ENCODE peak calls at places on chromosome 4, in six cellular contexts. T is lower lobe of right lung, B is ascending aorta, Q is stomach, R is lung, W is IMR-90. N is an unnamed sample.

GRCh38 chr4:1337376-1337831 is 9.6 kb upstream of the UVSSA start:
- DNase-seq in T (no peak), B (no peak), Q (peak), R (no peak), W (peak), N (no peak)

GRCh38 chr4:154595807-154596206 is 5.3 kb upstream of the FGA start:
- DNase-seq in T (no peak), B (no peak), Q (no peak), R (no peak), W (no peak), N (no peak)

GRCh38 chr4:72629540-72629939 is 60.5 kb upstream of the ADAMTS3 start:
- DNase-seq in T (no peak), B (no peak), Q (no peak), R (no peak), W (no peak), N (peak)

GRCh38 chr4:147891476-147892115 is 159.7 kb downstream of the ARHGAP10 start:
- DNase-seq in T (no peak), B (no peak), Q (no peak), R (no peak), W (no peak), N (no peak)

GRCh38 chr4:123785515-123785914 is 388.9 kb downstream of the SPRY1 start:
- DNase-seq in T (no peak), B (peak), Q (peak), R (peak), W (peak), N (peak)

GRCh38 chr4:6682862-6683590 is 10.7 kb upstream of the S100P start:
- DNase-seq in T (no peak), B (no peak), Q (no peak), R (no peak), W (no peak), N (no peak)

GRCh38 chr4:2546286-2546823 is 9.9 kb downstream of the FAM193A start:
- DNase-seq in T (no peak), B (no peak), Q (no peak), R (no peak), W (no peak), N (no peak)

GRCh38 chr4:45323453-45324058 is 597.2 kb upstream of the GNPDA2 start:
- DNase-seq in T (no peak), B (no peak), Q (no peak), R (no peak), W (no peak), N (no peak)

GRCh38 chr4:84058201-84058600 is 440.9 kb downstream of the NKX6-1 start:
- DNase-seq in T (no peak), B (no peak), Q (no peak), R (no peak), W (no peak), N (no peak)

GRCh38 chr4:128225148-128225547 is 62.5 kb downstream of the PGRMC2 start:
- DNase-seq in T (no peak), B (no peak), Q (no peak), R (no peak), W (peak), N (no peak)

GRCh38 chr4:113707013-113707412 is 54.5 kb downstream of the CAMK2D start:
- DNase-seq in T (no peak), B (no peak), Q (no peak), R (no peak), W (peak), N (no peak)

GRCh38 chr4:2260336-2261109 is 1.4 kb downstream of the MXD4 start:
- DNase-seq in T (peak), B (peak), Q (peak), R (no peak), W (no peak), N (no peak)

GRCh38 chr4:157564771-157565170 is 344.2 kb downstream of the GRIA2 start:
- DNase-seq in T (no peak), B (no peak), Q (no peak), R (no peak), W (no peak), N (no peak)

GRCh38 chr4:122703868-122704267 is 28.6 kb upstream of the BBS12 start:
- DNase-seq in T (no peak), B (no peak), Q (no peak), R (no peak), W (no peak), N (no peak)

GRCh38 chr4:32519060-32519459 is 1798.9 kb downstream of the PCDH7 start:
- DNase-seq in T (no peak), B (no peak), Q (no peak), R (no peak), W (no peak), N (peak)
- H3K4me3 ChIP-seq in T (no peak), B (no peak), Q (no peak), R (no peak), W (no peak), N (no peak)

GRCh38 chr4:104451573-104451972 is 43.1 kb downstream of the CXXC4 start:
- DNase-seq in T (no peak), B (no peak), Q (no peak), R (no peak), W (no peak), N (no peak)
- TF ChIP-seq CTCF in T (no peak), B (no peak), Q (no peak), R (no peak), W (no peak), N (peak)

DNA sequence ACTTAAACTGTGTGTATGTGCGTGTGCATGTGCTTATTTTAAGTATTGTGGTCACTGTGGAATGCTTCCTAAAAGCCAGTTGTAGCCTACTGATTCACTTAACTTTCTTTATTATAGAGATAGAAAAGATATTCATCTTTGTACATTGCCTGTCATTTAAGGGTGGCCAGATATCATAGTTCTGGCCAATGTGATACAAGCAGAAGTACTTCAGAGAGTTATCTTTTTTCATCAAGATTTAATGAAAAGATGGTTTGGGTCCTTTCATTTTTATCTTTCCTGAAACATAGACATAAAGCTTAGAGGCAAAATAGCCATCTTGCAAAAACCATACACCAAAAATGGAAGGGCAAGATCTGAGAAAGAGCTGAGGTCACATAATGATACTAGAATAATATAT is 744.7 kb upstream of the ADGRL3 start:
- DNase-seq in T (no peak), B (no peak), Q (no peak), R (no peak), W (no peak), N (no peak)
- H3K4me3 ChIP-seq in T (no peak), B (no peak), Q (no peak), R (no peak), W (no peak), N (no peak)

DNA sequence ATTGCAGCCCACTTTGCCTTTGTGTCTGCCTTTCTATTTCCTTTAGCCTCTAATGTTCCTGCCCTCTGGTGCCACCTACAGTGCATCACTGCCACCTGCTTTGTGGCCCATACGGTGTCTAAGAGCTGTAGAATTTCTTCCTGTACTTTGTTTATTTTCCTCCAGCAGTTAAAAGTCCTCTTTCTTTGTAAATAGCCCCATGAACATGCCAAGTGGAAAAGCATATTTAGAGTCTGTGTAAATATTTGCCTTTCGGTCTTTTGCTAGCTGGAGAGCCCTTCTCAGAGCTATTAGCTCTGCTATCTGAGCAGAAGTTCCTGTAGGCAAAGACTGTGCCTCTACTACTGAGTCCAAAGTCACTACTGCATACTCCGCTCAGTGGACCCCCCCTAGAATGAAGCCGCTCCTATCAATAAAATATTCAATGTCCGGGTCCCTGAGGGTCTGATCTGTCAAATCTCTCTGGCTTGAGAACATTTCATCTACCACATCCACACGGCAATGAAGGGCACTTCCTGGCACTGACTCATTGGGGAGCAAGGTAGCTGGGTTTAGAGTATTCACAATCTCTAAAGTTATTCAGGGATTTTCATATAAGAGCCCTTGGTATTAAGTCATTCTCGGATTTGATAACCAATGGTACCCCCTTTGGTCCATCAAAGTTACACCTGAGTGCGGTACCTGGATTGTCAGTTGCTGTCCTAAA is 36.3 kb downstream of the SULT1E1 start:
- DNase-seq in T (peak), B (no peak), Q (peak), R (peak), W (peak), N (no peak)
- TF ChIP-seq CTCF in T (peak), B (no peak), Q (peak), R (peak), W (peak), N (peak)

DNA sequence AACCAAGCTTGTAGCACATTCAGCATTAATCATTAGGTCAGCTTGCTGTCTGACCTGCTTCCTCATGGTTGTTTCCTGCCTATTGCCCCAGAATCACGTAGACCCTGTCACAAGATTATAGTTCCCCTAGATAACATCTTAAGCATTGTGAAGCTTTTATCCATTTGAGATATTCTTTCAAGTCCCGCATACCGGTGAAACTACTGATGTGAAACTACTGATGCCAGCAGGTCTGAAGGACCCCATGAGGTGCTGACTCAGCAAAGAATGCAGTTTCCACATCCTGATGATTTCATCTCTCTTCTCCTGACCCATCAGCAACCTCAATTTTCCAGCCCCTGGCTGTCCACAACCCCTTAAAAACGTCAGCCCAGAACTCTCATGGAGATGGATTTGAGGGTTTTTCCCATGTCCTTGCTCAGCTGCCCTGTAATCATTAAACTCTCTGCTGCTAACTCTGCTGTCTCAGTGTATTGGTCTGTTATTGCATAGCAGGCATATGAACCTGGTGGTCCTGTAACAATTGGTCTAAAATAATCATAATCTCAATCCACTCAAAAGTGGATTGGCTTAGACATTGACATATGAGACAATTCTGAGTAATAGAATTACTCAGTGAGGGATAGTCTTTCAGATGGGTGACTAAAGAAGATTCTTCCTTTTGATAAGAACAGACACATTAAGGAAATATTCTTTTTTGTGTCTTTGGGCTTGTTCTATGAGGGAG is 26.3 kb upstream of the UBA6 start:
- DNase-seq in T (no peak), B (no peak), Q (no peak), R (no peak), W (peak), N (peak)
- H3K4me3 ChIP-seq in T (no peak), B (no peak), Q (no peak), R (no peak), W (no peak), N (no peak)

GRCh38 chr4:170990989-170991589 is 822.1 kb upstream of the GALNTL6 start:
- DNase-seq in T (no peak), B (no peak), Q (no peak), R (no peak), W (no peak), N (no peak)
- TF ChIP-seq CTCF in T (peak), B (peak), Q (no peak), R (no peak), W (no peak), N (peak)

DNA sequence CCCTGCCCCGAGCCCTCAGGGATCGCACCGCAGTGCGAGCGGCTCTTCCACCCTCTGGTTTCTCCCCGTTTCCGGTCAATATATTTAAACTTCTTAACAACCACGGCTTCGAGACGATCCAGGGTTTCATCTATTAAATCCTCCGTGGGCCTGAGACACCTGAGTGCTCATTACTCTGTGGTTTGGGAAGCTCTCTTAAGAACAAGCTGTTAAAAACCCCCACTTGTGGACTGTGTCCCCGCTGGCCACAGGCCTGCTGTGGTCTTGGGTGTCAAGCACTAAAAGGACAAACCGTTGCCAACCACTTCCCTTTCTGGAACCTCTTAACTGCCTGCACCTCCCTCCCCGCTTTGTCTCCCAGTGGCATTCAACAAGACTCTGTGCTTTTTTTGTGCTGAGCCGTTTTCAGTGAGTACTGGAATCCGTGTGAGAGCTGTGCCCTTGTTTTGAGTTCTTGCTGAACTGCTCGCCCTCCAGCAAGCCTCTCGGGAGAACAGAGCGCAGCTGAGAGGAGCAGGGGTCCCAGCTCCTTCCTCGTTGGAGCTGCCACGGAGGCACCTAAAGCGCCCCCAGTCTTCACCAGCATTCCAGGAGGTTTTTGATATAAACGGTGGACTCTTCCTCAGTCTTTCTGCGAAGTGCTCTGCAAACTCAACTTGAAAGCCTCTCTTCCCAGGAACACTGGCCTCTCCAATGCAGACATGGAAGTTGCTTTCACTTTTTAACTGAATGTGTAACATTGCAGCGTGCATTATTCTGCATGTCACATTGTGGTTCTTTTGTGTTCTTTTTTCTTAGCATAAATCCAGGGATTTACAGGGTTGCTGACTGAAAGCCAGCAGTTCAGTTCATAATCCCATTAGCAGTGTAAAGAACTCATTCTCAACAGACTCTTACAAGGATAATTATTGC is 706 bp upstream of the IGFBP7 start:
- DNase-seq in T (peak), B (peak), Q (peak), R (peak), W (peak), N (no peak)
- H3K4me3 ChIP-seq in T (peak), B (peak), Q (peak), R (peak), W (peak), N (peak)

N was measured in kidney epithelial cell.